ENCODE peak calls at places on chromosome 12, in seven cellular contexts. One of them, this sample, is unnamed.

GRCh38 chr12:1800646-1801284 is 19.6 kb upstream of the LRTM2 start:
- DNase-seq in fibroblast of lung: peak; percentile 40
- DNase-seq in H9: peak; percentile 73
- DNase-seq in Peyer's patch: peak; percentile 75
- DNase-seq in esophagus squamous epithelium: no peak
- DNase-seq in neural crest cell: no peak
- DNase-seq in brain microvascular endothelial cell: peak; percentile 56
- DNase-seq in this sample: peak; percentile 37

GRCh38 chr12:108701779-108702435 is 29.4 kb downstream of the CORO1C start:
- DNase-seq in brain microvascular endothelial cell: peak; percentile 67
- DNase-seq in H9: no peak
- DNase-seq in Peyer's patch: no peak
- DNase-seq in esophagus squamous epithelium: no peak
- DNase-seq in neural crest cell: no peak
- DNase-seq in fibroblast of lung: no peak
- DNase-seq in this sample: no peak

GRCh38 chr12:117774986-117775775 is 193.6 kb downstream of the KSR2 start:
- DNase-seq in fibroblast of lung: no peak
- DNase-seq in brain microvascular endothelial cell: no peak
- DNase-seq in Peyer's patch: no peak
- DNase-seq in H9: no peak
- DNase-seq in esophagus squamous epithelium: no peak
- DNase-seq in neural crest cell: no peak
- DNase-seq in this sample: no peak

GRCh38 chr12:62732861-62733427 is 202.0 kb downstream of the PPM1H start:
- DNase-seq in H9: no peak
- DNase-seq in esophagus squamous epithelium: no peak
- DNase-seq in Peyer's patch: no peak
- DNase-seq in brain microvascular endothelial cell: peak; percentile 88
- DNase-seq in neural crest cell: no peak
- DNase-seq in fibroblast of lung: peak; percentile 71
- DNase-seq in this sample: no peak

GRCh38 chr12:63853978-63854377 is 9.5 kb downstream of the SRGAP1 start:
- DNase-seq in esophagus squamous epithelium: no peak
- DNase-seq in H9: no peak
- DNase-seq in Peyer's patch: no peak
- DNase-seq in brain microvascular endothelial cell: no peak
- DNase-seq in fibroblast of lung: no peak
- DNase-seq in neural crest cell: no peak
- DNase-seq in this sample: no peak

GRCh38 chr12:53225635-53226424 is 6.2 kb downstream of the RARG start:
- DNase-seq in Peyer's patch: no peak
- DNase-seq in H9: peak; percentile 55
- DNase-seq in esophagus squamous epithelium: no peak
- DNase-seq in neural crest cell: no peak
- DNase-seq in brain microvascular endothelial cell: no peak
- DNase-seq in fibroblast of lung: no peak
- DNase-seq in this sample: no peak

GRCh38 chr12:47276253-47277070 is 196.7 kb upstream of the AMIGO2 start:
- DNase-seq in Peyer's patch: peak; percentile 78
- DNase-seq in brain microvascular endothelial cell: no peak
- DNase-seq in H9: no peak
- DNase-seq in neural crest cell: no peak
- DNase-seq in fibroblast of lung: peak; percentile 72
- DNase-seq in esophagus squamous epithelium: peak; percentile 5
- DNase-seq in this sample: peak; percentile 29

GRCh38 chr12:3122841-3123678 is 45.9 kb downstream of the TSPAN9 start:
- DNase-seq in Peyer's patch: no peak
- DNase-seq in fibroblast of lung: peak; percentile 73
- DNase-seq in neural crest cell: no peak
- DNase-seq in esophagus squamous epithelium: no peak
- DNase-seq in H9: peak; percentile 54
- DNase-seq in brain microvascular endothelial cell: peak; percentile 69
- DNase-seq in this sample: no peak

GRCh38 chr12:2944401-2945047 is 14.7 kb upstream of the TEAD4 start:
- DNase-seq in esophagus squamous epithelium: no peak
- DNase-seq in brain microvascular endothelial cell: no peak
- DNase-seq in fibroblast of lung: peak; percentile 64
- DNase-seq in neural crest cell: peak; percentile 12
- DNase-seq in Peyer's patch: peak; percentile 75
- DNase-seq in H9: peak; percentile 94
- DNase-seq in this sample: peak; percentile 46

GRCh38 chr12:6699989-6700645 is 498 bp downstream of the PIANP start:
- DNase-seq in fibroblast of lung: no peak
- DNase-seq in brain microvascular endothelial cell: no peak
- DNase-seq in esophagus squamous epithelium: no peak
- DNase-seq in Peyer's patch: no peak
- DNase-seq in H9: peak; percentile 65
- DNase-seq in neural crest cell: peak; percentile 29
- DNase-seq in this sample: no peak

GRCh38 chr12:69984216-69984615 is 159.2 kb downstream of the MYRFL start:
- DNase-seq in neural crest cell: no peak
- DNase-seq in esophagus squamous epithelium: no peak
- DNase-seq in fibroblast of lung: no peak
- DNase-seq in brain microvascular endothelial cell: no peak
- DNase-seq in Peyer's patch: no peak
- DNase-seq in H9: no peak
- DNase-seq in this sample: no peak

GRCh38 chr12:57783466-57783801 is 847 bp downstream of the TSFM start:
- DNase-seq in esophagus squamous epithelium: no peak
- DNase-seq in Peyer's patch: no peak
- DNase-seq in brain microvascular endothelial cell: no peak
- DNase-seq in H9: no peak
- DNase-seq in fibroblast of lung: no peak
- DNase-seq in neural crest cell: no peak
- DNase-seq in this sample: no peak
- TF ChIP-seq CTCF in esophagus squamous epithelium: no peak
- TF ChIP-seq CTCF in Peyer's patch: no peak
- TF ChIP-seq CTCF in brain microvascular endothelial cell: no peak
- TF ChIP-seq CTCF in H9: no peak
- TF ChIP-seq CTCF in fibroblast of lung: no peak
- TF ChIP-seq CTCF in neural crest cell: no peak
- TF ChIP-seq CTCF in this sample: no peak

GRCh38 chr12:25591132-25591531 is 38.0 kb upstream of the LMNTD1 start:
- DNase-seq in neural crest cell: no peak
- DNase-seq in H9: peak; percentile 70
- DNase-seq in esophagus squamous epithelium: no peak
- DNase-seq in Peyer's patch: no peak
- DNase-seq in brain microvascular endothelial cell: no peak
- DNase-seq in fibroblast of lung: peak; percentile 5
- DNase-seq in this sample: no peak
- TF ChIP-seq CTCF in neural crest cell: no peak
- TF ChIP-seq CTCF in H9: peak; percentile 61
- TF ChIP-seq CTCF in esophagus squamous epithelium: no peak
- TF ChIP-seq CTCF in Peyer's patch: no peak
- TF ChIP-seq CTCF in brain microvascular endothelial cell: peak; percentile 66
- TF ChIP-seq CTCF in fibroblast of lung: peak; percentile 28
- TF ChIP-seq CTCF in this sample: no peak

DNA sequence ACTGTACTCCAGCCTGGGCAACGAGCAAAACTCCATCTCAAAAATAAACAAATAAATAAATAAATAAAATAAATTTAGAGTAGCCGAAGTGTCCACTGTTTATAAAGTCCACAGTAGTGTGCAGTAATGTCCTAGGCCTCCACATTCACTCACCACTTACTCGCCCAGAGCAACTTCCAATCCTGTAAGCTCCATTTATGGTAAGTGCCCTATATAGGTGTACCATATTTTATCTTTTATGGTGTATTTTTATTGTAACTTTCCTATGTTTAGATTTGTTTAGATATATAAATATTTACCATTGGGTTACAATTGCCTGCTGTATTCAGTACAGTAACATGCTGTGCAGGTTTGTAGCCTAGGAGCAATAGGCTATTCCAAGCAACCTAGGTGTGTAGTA is 37.9 kb upstream of the GPRC5A start:
- DNase-seq in esophagus squamous epithelium: no peak
- DNase-seq in fibroblast of lung: no peak
- DNase-seq in brain microvascular endothelial cell: no peak
- DNase-seq in Peyer's patch: no peak
- DNase-seq in H9: no peak
- DNase-seq in neural crest cell: no peak
- DNase-seq in this sample: no peak
- TF ChIP-seq CTCF in esophagus squamous epithelium: no peak
- TF ChIP-seq CTCF in fibroblast of lung: no peak
- TF ChIP-seq CTCF in brain microvascular endothelial cell: no peak
- TF ChIP-seq CTCF in Peyer's patch: no peak
- TF ChIP-seq CTCF in H9: no peak
- TF ChIP-seq CTCF in neural crest cell: no peak
- TF ChIP-seq CTCF in this sample: no peak

GRCh38 chr12:27940245-27940644 is 32.3 kb downstream of the PTHLH start:
- DNase-seq in esophagus squamous epithelium: no peak
- DNase-seq in fibroblast of lung: no peak
- DNase-seq in H9: no peak
- DNase-seq in neural crest cell: no peak
- DNase-seq in Peyer's patch: no peak
- DNase-seq in brain microvascular endothelial cell: no peak
- DNase-seq in this sample: no peak

GRCh38 chr12:27946396-27946795 is 26.1 kb downstream of the PTHLH start:
- DNase-seq in fibroblast of lung: no peak
- DNase-seq in Peyer's patch: no peak
- DNase-seq in neural crest cell: no peak
- DNase-seq in H9: no peak
- DNase-seq in esophagus squamous epithelium: no peak
- DNase-seq in brain microvascular endothelial cell: no peak
- DNase-seq in this sample: no peak

GRCh38 chr12:27936196-27936595 is 36.3 kb downstream of the PTHLH start:
- DNase-seq in neural crest cell: no peak
- DNase-seq in fibroblast of lung: peak; percentile 53
- DNase-seq in Peyer's patch: no peak
- DNase-seq in H9: no peak
- DNase-seq in brain microvascular endothelial cell: no peak
- DNase-seq in esophagus squamous epithelium: no peak
- DNase-seq in this sample: no peak

GRCh38 chr12:27937768-27938167 is 34.8 kb downstream of the PTHLH start:
- DNase-seq in brain microvascular endothelial cell: no peak
- DNase-seq in fibroblast of lung: peak; percentile 8
- DNase-seq in esophagus squamous epithelium: no peak
- DNase-seq in H9: no peak
- DNase-seq in Peyer's patch: no peak
- DNase-seq in neural crest cell: no peak
- DNase-seq in this sample: no peak

DNA sequence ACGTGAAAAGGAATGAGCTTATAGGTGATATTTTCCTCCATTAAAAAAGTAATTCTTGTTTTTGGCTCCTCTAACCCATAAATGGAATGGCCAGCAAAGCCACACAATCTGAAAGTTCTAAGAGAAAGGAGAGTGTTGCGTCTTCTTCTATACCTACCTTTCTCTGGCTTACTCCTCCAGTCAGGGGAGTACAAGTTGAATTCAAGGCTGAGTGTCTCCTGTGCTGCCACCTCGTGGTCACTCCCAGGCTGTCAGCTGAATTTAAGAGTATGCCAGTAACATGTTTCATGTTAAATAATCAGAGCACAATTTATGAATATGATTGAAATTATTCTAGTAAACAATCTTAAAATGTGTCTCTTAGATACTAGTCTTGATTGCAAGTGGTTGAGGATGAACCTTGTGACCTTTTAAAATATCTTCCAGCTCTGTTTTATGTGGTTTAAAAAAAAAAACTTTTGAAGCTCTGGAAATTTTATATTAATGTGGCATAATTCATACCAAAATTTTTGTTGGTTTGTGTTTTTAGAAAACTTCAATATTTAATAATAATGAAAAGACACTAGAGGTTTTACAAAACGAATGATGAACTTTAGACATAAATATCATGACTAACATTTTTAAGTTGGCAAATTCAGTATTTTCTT is 31.7 kb downstream of the PTHLH start:
- DNase-seq in neural crest cell: peak; percentile 63
- DNase-seq in H9: peak; percentile 79
- DNase-seq in brain microvascular endothelial cell: peak; percentile 87
- DNase-seq in esophagus squamous epithelium: peak; percentile 3
- DNase-seq in Peyer's patch: peak; percentile 89
- DNase-seq in fibroblast of lung: peak; percentile 86
- DNase-seq in this sample: peak; percentile 65
- TF ChIP-seq CTCF in neural crest cell: peak; percentile 100
- TF ChIP-seq CTCF in H9: peak; percentile 93
- TF ChIP-seq CTCF in brain microvascular endothelial cell: peak; percentile 88
- TF ChIP-seq CTCF in esophagus squamous epithelium: peak; percentile 77
- TF ChIP-seq CTCF in Peyer's patch: peak; percentile 61
- TF ChIP-seq CTCF in fibroblast of lung: peak; percentile 93
- TF ChIP-seq CTCF in this sample: peak; percentile 86

DNA sequence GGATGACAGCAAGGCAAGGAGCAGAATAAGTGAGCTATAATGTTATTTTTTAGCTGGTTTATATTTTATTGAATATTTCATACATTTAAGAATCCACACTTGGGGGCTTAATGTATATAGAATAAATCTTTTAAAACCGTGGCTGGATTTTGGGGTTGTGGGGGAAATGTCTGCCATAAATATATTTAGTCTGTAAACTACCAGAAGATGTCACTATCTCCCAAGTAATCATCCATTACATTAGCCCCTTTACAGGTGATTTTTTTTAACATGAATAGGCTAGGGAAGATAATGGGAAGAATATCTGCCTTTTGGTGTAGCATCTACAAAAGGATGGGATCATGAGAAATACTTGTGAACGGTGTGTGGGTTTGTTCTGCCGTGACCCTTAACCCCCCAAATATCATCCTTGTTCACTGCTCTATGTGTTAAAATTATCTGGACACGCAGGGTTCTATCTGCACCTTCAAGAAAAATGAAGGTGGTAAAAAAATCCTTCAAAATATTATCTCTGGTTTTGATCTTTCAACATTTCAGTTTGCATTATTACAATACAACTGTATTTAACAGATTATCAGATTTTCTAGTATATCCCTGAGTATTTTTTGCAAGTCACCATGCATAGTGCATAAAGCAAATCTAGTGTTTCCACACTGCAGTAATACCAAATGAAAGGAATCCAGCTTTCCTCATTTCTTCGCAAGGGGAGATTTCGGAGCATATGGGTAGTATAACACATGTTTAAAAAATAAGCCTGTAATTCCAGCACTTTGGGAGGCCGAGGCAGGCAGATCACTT is 8.0 kb upstream of the SLC17A8 start:
- DNase-seq in esophagus squamous epithelium: no peak
- DNase-seq in H9: no peak
- DNase-seq in neural crest cell: no peak
- DNase-seq in brain microvascular endothelial cell: no peak
- DNase-seq in fibroblast of lung: peak; percentile 44
- DNase-seq in Peyer's patch: no peak
- DNase-seq in this sample: peak; percentile 54
- TF ChIP-seq CTCF in esophagus squamous epithelium: no peak
- TF ChIP-seq CTCF in H9: peak; percentile 74
- TF ChIP-seq CTCF in neural crest cell: peak; percentile 76
- TF ChIP-seq CTCF in brain microvascular endothelial cell: peak; percentile 18
- TF ChIP-seq CTCF in fibroblast of lung: peak; percentile 18
- TF ChIP-seq CTCF in Peyer's patch: no peak
- TF ChIP-seq CTCF in this sample: peak; percentile 70